ENCODE peak calls at places on chromosomes 5 and 9, in seven cellular contexts. N is NCI-H1930; R is NB4; J is mucosa of gallbladder; O is H54; U is NCI-H460; D is CD4-positive, alpha-beta memory T cell. C is an unnamed sample.

GRCh38 chr9:71690058-71690691 is 78.1 kb downstream of the CEMIP2 start:
- DNase-seq in U (no peak), O (no peak), D (no peak), N (no peak), J (no peak), R (no peak), C (no peak)

GRCh38 chr5:19903611-19904010 is 84.4 kb downstream of the CDH18 start:
- DNase-seq in O (no peak), N (no peak), R (no peak), J (no peak), U (no peak), D (no peak), C (no peak)

GRCh38 chr5:21817668-21818419 is 1035.3 kb downstream of the CDH12 start:
- DNase-seq in D (no peak), N (no peak), U (no peak), O (no peak), R (no peak), J (no peak), C (no peak)

GRCh38 chr5:92800360-92800759 is 780.7 kb downstream of the NR2F1-AS1 start:
- DNase-seq in D (no peak), N (no peak), O (no peak), R (no peak), J (no peak), U (no peak), C (peak)

GRCh38 chr5:86666981-86667380 is 49.2 kb downstream of the COX7C start:
- DNase-seq in J (no peak), O (no peak), U (no peak), D (no peak), R (no peak), N (no peak), C (no peak)

GRCh38 chr5:16757989-16758501 is 141.2 kb upstream of the RETREG1 start:
- DNase-seq in R (no peak), J (no peak), D (no peak), O (no peak), U (no peak), N (no peak), C (no peak)

GRCh38 chr9:101727621-101728524 is 10.6 kb downstream of the GRIN3A start:
- DNase-seq in U (peak), D (peak), J (no peak), O (no peak), R (peak), N (peak), C (peak)

GRCh38 chr5:1139806-1140187 is 27.9 kb upstream of the SLC12A7 start:
- DNase-seq in U (no peak), N (no peak), D (no peak), J (no peak), R (no peak), O (no peak), C (no peak)

GRCh38 chr9:128556276-128556675 is 3.9 kb downstream of the SPTAN1 start:
- DNase-seq in D (peak), J (no peak), R (no peak), U (no peak), O (no peak), N (no peak), C (no peak)

GRCh38 chr9:37283730-37284235 is 138.7 kb upstream of the GRHPR start:
- DNase-seq in N (no peak), O (no peak), U (peak), D (no peak), J (no peak), R (peak), C (peak)

GRCh38 chr9:108254236-108254635 is 601.5 kb downstream of the ACTL7B start:
- DNase-seq in O (no peak), U (no peak), R (no peak), D (no peak), N (no peak), J (no peak), C (no peak)

GRCh38 chr5:8905021-8905420 is 640.9 kb downstream of the SEMA5A start:
- DNase-seq in O (no peak), U (no peak), J (no peak), R (no peak), D (no peak), N (no peak), C (peak)

GRCh38 chr5:149802008-149802407 is 71.9 kb downstream of the PPARGC1B start:
- DNase-seq in N (no peak), D (no peak), R (no peak), J (no peak), O (no peak), U (no peak), C (no peak)

GRCh38 chr5:129591508-129592160 is 131.5 kb downstream of the ADAMTS19 start:
- DNase-seq in N (no peak), R (no peak), U (no peak), O (no peak), D (no peak), J (no peak), C (peak)

GRCh38 chr5:34685485-34686197 is 29.5 kb downstream of the RAI14 start:
- DNase-seq in U (no peak), O (no peak), R (no peak), J (no peak), D (no peak), N (no peak), C (no peak)

GRCh38 chr5:137706841-137707240 is 29.0 kb downstream of the KLHL3 start:
- DNase-seq in N (no peak), O (peak), R (no peak), J (no peak), U (no peak), D (no peak), C (no peak)

GRCh38 chr5:2156358-2157059 is 273.8 kb upstream of the IRX4 start:
- DNase-seq in J (no peak), O (no peak), D (no peak), R (no peak), N (no peak), U (no peak), C (no peak)

GRCh38 chr9:1231998-1232919 is 182.1 kb downstream of the DMRT2 start:
- DNase-seq in D (no peak), N (no peak), J (peak), U (peak), R (no peak), O (no peak), C (peak)

GRCh38 chr5:88729476-88730182 is 153.4 kb downstream of the MEF2C start:
- DNase-seq in D (peak), N (peak), J (peak), O (no peak), U (peak), R (peak), C (peak)

GRCh38 chr5:20245432-20245974 is 257.5 kb upstream of the CDH18 start:
- DNase-seq in U (no peak), O (no peak), N (no peak), R (no peak), J (no peak), D (no peak), C (no peak)

GRCh38 chr5:37888476-37888875 is 48.6 kb upstream of the GDNF start:
- DNase-seq in N (no peak), U (no peak), D (no peak), J (no peak), R (no peak), O (peak), C (no peak)

GRCh38 chr5:64285188-64286130 is 119.8 kb downstream of the RNF180 start:
- DNase-seq in J (no peak), D (no peak), O (no peak), R (no peak), U (no peak), N (no peak), C (no peak)

GRCh38 chr9:94870793-94871558 is 144.5 kb downstream of the AOPEP start:
- DNase-seq in D (peak), O (no peak), N (no peak), U (no peak), R (peak), J (no peak), C (no peak)

GRCh38 chr9:87406545-87407166 is 91.0 kb upstream of the DAPK1 start:
- DNase-seq in N (no peak), O (no peak), J (no peak), D (no peak), R (no peak), U (no peak), C (no peak)

GRCh38 chr9:99126312-99126711 is 21.4 kb downstream of the TGFBR1 start:
- DNase-seq in U (no peak), N (no peak), J (no peak), D (no peak), R (no peak), O (no peak), C (no peak)

GRCh38 chr5:170502692-170503091 is 1.1 kb upstream of the KCNIP1 start:
- DNase-seq in D (no peak), N (no peak), R (no peak), O (no peak), J (no peak), U (no peak), C (no peak)

GRCh38 chr9:108933231-108933630 is 693 bp downstream of the ELP1 start:
- DNase-seq in U (no peak), R (no peak), N (no peak), O (no peak), J (no peak), D (peak), C (no peak)

GRCh38 chr5:12413075-12413474 is 508.8 kb upstream of the CTNND2 start:
- DNase-seq in U (no peak), D (no peak), J (no peak), O (no peak), N (no peak), R (no peak), C (no peak)

GRCh38 chr5:154501566-154501965 is 23.5 kb upstream of the HAND1 start:
- DNase-seq in J (no peak), D (no peak), U (no peak), N (no peak), O (no peak), R (no peak), C (no peak)

GRCh38 chr9:607417-607816 is 234.1 kb upstream of the DMRT1 start:
- DNase-seq in U (no peak), J (no peak), R (no peak), O (no peak), D (no peak), N (no peak), C (no peak)

GRCh38 chr5:21806943-21807342 is 1046.2 kb downstream of the CDH12 start:
- DNase-seq in U (peak), R (peak), N (no peak), O (no peak), D (no peak), J (no peak), C (peak)

GRCh38 chr9:83707518-83707767 is 315 bp downstream of the UBQLN1 start:
- DNase-seq in J (no peak), R (no peak), O (peak), U (peak), N (no peak), D (no peak), C (no peak)

GRCh38 chr9:134689320-134690181 is 47.9 kb downstream of the COL5A1 start:
- DNase-seq in N (no peak), U (peak), O (peak), D (no peak), R (peak), J (peak), C (peak)

GRCh38 chr9:133148351-133149129 is 15.2 kb downstream of the GBGT1 start:
- DNase-seq in J (peak), O (peak), D (peak), R (peak), U (no peak), N (no peak), C (no peak)